ENCODE peak calls at places on chromosomes 5 and 9, in nine cellular contexts. One of them, this sample, is unnamed.

GRCh38 chr5:181203093-181203711 is 1.8 kb downstream of the TRIM7 start:
- DNase-seq in amygdala: no peak
- DNase-seq in right cardiac atrium: no peak
- DNase-seq in effector CD4-positive, alpha-beta T cell: no peak
- DNase-seq in stimulated activated CD4-positive, alpha-beta T cell treated with anti-CD3 and anti-CD28 coated beads, TNF-alpha, amount 100 ng/mL, for 24 hours: no peak
- DNase-seq in activated naive CD4-positive, alpha-beta T cell treated with anti-CD3 and anti-CD28 coated beads for 36 hours: no peak
- DNase-seq in GM03348: no peak
- DNase-seq in CD4-positive, alpha-beta memory T cell: no peak
- DNase-seq in stimulated activated naive CD4-positive, alpha-beta T cell: no peak
- DNase-seq in this sample: no peak

GRCh38 chr5:132526974-132527564 is 16.3 kb downstream of the IL5 start:
- DNase-seq in amygdala: no peak
- DNase-seq in right cardiac atrium: no peak
- DNase-seq in effector CD4-positive, alpha-beta T cell: no peak
- DNase-seq in stimulated activated CD4-positive, alpha-beta T cell treated with anti-CD3 and anti-CD28 coated beads, TNF-alpha, amount 100 ng/mL, for 24 hours: no peak
- DNase-seq in activated naive CD4-positive, alpha-beta T cell treated with anti-CD3 and anti-CD28 coated beads for 36 hours: no peak
- DNase-seq in GM03348: no peak
- DNase-seq in CD4-positive, alpha-beta memory T cell: no peak
- DNase-seq in stimulated activated naive CD4-positive, alpha-beta T cell: no peak
- DNase-seq in this sample: no peak

GRCh38 chr9:71509054-71509453 is 259.3 kb downstream of the CEMIP2 start:
- DNase-seq in amygdala: no peak
- DNase-seq in right cardiac atrium: no peak
- DNase-seq in effector CD4-positive, alpha-beta T cell: no peak
- DNase-seq in stimulated activated CD4-positive, alpha-beta T cell treated with anti-CD3 and anti-CD28 coated beads, TNF-alpha, amount 100 ng/mL, for 24 hours: no peak
- DNase-seq in activated naive CD4-positive, alpha-beta T cell treated with anti-CD3 and anti-CD28 coated beads for 36 hours: no peak
- DNase-seq in GM03348: no peak
- DNase-seq in CD4-positive, alpha-beta memory T cell: no peak
- DNase-seq in stimulated activated naive CD4-positive, alpha-beta T cell: no peak
- DNase-seq in this sample: peak

GRCh38 chr5:42822558-42822957 is 10.9 kb upstream of the SELENOP start:
- DNase-seq in amygdala: no peak
- DNase-seq in right cardiac atrium: no peak
- DNase-seq in effector CD4-positive, alpha-beta T cell: no peak
- DNase-seq in stimulated activated CD4-positive, alpha-beta T cell treated with anti-CD3 and anti-CD28 coated beads, TNF-alpha, amount 100 ng/mL, for 24 hours: no peak
- DNase-seq in activated naive CD4-positive, alpha-beta T cell treated with anti-CD3 and anti-CD28 coated beads for 36 hours: no peak
- DNase-seq in GM03348: no peak
- DNase-seq in CD4-positive, alpha-beta memory T cell: no peak
- DNase-seq in stimulated activated naive CD4-positive, alpha-beta T cell: no peak
- DNase-seq in this sample: no peak

GRCh38 chr5:78899922-78900362 is 85.2 kb downstream of the ARSB start:
- DNase-seq in amygdala: no peak
- DNase-seq in right cardiac atrium: no peak
- DNase-seq in effector CD4-positive, alpha-beta T cell: no peak
- DNase-seq in stimulated activated CD4-positive, alpha-beta T cell treated with anti-CD3 and anti-CD28 coated beads, TNF-alpha, amount 100 ng/mL, for 24 hours: no peak
- DNase-seq in activated naive CD4-positive, alpha-beta T cell treated with anti-CD3 and anti-CD28 coated beads for 36 hours: peak
- DNase-seq in GM03348: peak
- DNase-seq in CD4-positive, alpha-beta memory T cell: no peak
- DNase-seq in stimulated activated naive CD4-positive, alpha-beta T cell: no peak
- DNase-seq in this sample: peak

GRCh38 chr5:147753783-147754182 is 28.7 kb downstream of the JAKMIP2 start:
- DNase-seq in amygdala: no peak
- DNase-seq in right cardiac atrium: no peak
- DNase-seq in effector CD4-positive, alpha-beta T cell: no peak
- DNase-seq in stimulated activated CD4-positive, alpha-beta T cell treated with anti-CD3 and anti-CD28 coated beads, TNF-alpha, amount 100 ng/mL, for 24 hours: no peak
- DNase-seq in activated naive CD4-positive, alpha-beta T cell treated with anti-CD3 and anti-CD28 coated beads for 36 hours: no peak
- DNase-seq in GM03348: no peak
- DNase-seq in CD4-positive, alpha-beta memory T cell: no peak
- DNase-seq in stimulated activated naive CD4-positive, alpha-beta T cell: no peak
- DNase-seq in this sample: no peak

GRCh38 chr9:136742640-136743391 is at the start of gene LCN10:
- DNase-seq in amygdala: no peak
- DNase-seq in right cardiac atrium: no peak
- DNase-seq in effector CD4-positive, alpha-beta T cell: no peak
- DNase-seq in stimulated activated CD4-positive, alpha-beta T cell treated with anti-CD3 and anti-CD28 coated beads, TNF-alpha, amount 100 ng/mL, for 24 hours: no peak
- DNase-seq in activated naive CD4-positive, alpha-beta T cell treated with anti-CD3 and anti-CD28 coated beads for 36 hours: no peak
- DNase-seq in GM03348: no peak
- DNase-seq in CD4-positive, alpha-beta memory T cell: no peak
- DNase-seq in stimulated activated naive CD4-positive, alpha-beta T cell: no peak
- DNase-seq in this sample: no peak

GRCh38 chr9:134141906-134142305 is 6.0 kb downstream of the WDR5 start:
- DNase-seq in amygdala: no peak
- DNase-seq in right cardiac atrium: no peak
- DNase-seq in effector CD4-positive, alpha-beta T cell: no peak
- DNase-seq in stimulated activated CD4-positive, alpha-beta T cell treated with anti-CD3 and anti-CD28 coated beads, TNF-alpha, amount 100 ng/mL, for 24 hours: no peak
- DNase-seq in activated naive CD4-positive, alpha-beta T cell treated with anti-CD3 and anti-CD28 coated beads for 36 hours: no peak
- DNase-seq in GM03348: no peak
- DNase-seq in CD4-positive, alpha-beta memory T cell: no peak
- DNase-seq in stimulated activated naive CD4-positive, alpha-beta T cell: no peak
- DNase-seq in this sample: no peak

GRCh38 chr5:145124806-145125205 is 710.3 kb downstream of the PRELID2 start:
- DNase-seq in amygdala: no peak
- DNase-seq in right cardiac atrium: no peak
- DNase-seq in effector CD4-positive, alpha-beta T cell: no peak
- DNase-seq in stimulated activated CD4-positive, alpha-beta T cell treated with anti-CD3 and anti-CD28 coated beads, TNF-alpha, amount 100 ng/mL, for 24 hours: no peak
- DNase-seq in activated naive CD4-positive, alpha-beta T cell treated with anti-CD3 and anti-CD28 coated beads for 36 hours: no peak
- DNase-seq in GM03348: no peak
- DNase-seq in CD4-positive, alpha-beta memory T cell: no peak
- DNase-seq in stimulated activated naive CD4-positive, alpha-beta T cell: no peak
- DNase-seq in this sample: no peak

GRCh38 chr5:17277907-17278306 is 60.5 kb downstream of the BASP1 start:
- DNase-seq in amygdala: no peak
- DNase-seq in right cardiac atrium: no peak
- DNase-seq in effector CD4-positive, alpha-beta T cell: no peak
- DNase-seq in stimulated activated CD4-positive, alpha-beta T cell treated with anti-CD3 and anti-CD28 coated beads, TNF-alpha, amount 100 ng/mL, for 24 hours: no peak
- DNase-seq in activated naive CD4-positive, alpha-beta T cell treated with anti-CD3 and anti-CD28 coated beads for 36 hours: no peak
- DNase-seq in GM03348: no peak
- DNase-seq in CD4-positive, alpha-beta memory T cell: no peak
- DNase-seq in stimulated activated naive CD4-positive, alpha-beta T cell: no peak
- DNase-seq in this sample: no peak

GRCh38 chr5:170860818-170861217 is 1.0 kb upstream of the RANBP17 start:
- DNase-seq in amygdala: no peak
- DNase-seq in right cardiac atrium: no peak
- DNase-seq in effector CD4-positive, alpha-beta T cell: no peak
- DNase-seq in stimulated activated CD4-positive, alpha-beta T cell treated with anti-CD3 and anti-CD28 coated beads, TNF-alpha, amount 100 ng/mL, for 24 hours: no peak
- DNase-seq in activated naive CD4-positive, alpha-beta T cell treated with anti-CD3 and anti-CD28 coated beads for 36 hours: no peak
- DNase-seq in GM03348: no peak
- DNase-seq in CD4-positive, alpha-beta memory T cell: no peak
- DNase-seq in stimulated activated naive CD4-positive, alpha-beta T cell: no peak
- DNase-seq in this sample: no peak

GRCh38 chr9:133403766-133404439 is 13.9 kb downstream of the REXO4 start:
- DNase-seq in amygdala: no peak
- DNase-seq in right cardiac atrium: no peak
- DNase-seq in effector CD4-positive, alpha-beta T cell: peak
- DNase-seq in stimulated activated CD4-positive, alpha-beta T cell treated with anti-CD3 and anti-CD28 coated beads, TNF-alpha, amount 100 ng/mL, for 24 hours: peak
- DNase-seq in activated naive CD4-positive, alpha-beta T cell treated with anti-CD3 and anti-CD28 coated beads for 36 hours: peak
- DNase-seq in GM03348: peak
- DNase-seq in CD4-positive, alpha-beta memory T cell: peak
- DNase-seq in stimulated activated naive CD4-positive, alpha-beta T cell: peak
- DNase-seq in this sample: no peak

GRCh38 chr5:150464554-150465012 is 15.0 kb upstream of the RPS14 start:
- DNase-seq in amygdala: no peak
- DNase-seq in right cardiac atrium: no peak
- DNase-seq in effector CD4-positive, alpha-beta T cell: no peak
- DNase-seq in stimulated activated CD4-positive, alpha-beta T cell treated with anti-CD3 and anti-CD28 coated beads, TNF-alpha, amount 100 ng/mL, for 24 hours: no peak
- DNase-seq in activated naive CD4-positive, alpha-beta T cell treated with anti-CD3 and anti-CD28 coated beads for 36 hours: no peak
- DNase-seq in GM03348: peak
- DNase-seq in CD4-positive, alpha-beta memory T cell: no peak
- DNase-seq in stimulated activated naive CD4-positive, alpha-beta T cell: no peak
- DNase-seq in this sample: no peak

GRCh38 chr9:98117984-98118639 is 910 bp downstream of the TRIM14 start:
- DNase-seq in amygdala: no peak
- DNase-seq in right cardiac atrium: no peak
- DNase-seq in effector CD4-positive, alpha-beta T cell: peak
- DNase-seq in stimulated activated CD4-positive, alpha-beta T cell treated with anti-CD3 and anti-CD28 coated beads, TNF-alpha, amount 100 ng/mL, for 24 hours: no peak
- DNase-seq in activated naive CD4-positive, alpha-beta T cell treated with anti-CD3 and anti-CD28 coated beads for 36 hours: peak
- DNase-seq in GM03348: peak
- DNase-seq in CD4-positive, alpha-beta memory T cell: peak
- DNase-seq in stimulated activated naive CD4-positive, alpha-beta T cell: no peak
- DNase-seq in this sample: no peak

GRCh38 chr9:122125891-122126331 is 32.8 kb upstream of the TTLL11 start:
- DNase-seq in amygdala: no peak
- DNase-seq in right cardiac atrium: no peak
- DNase-seq in effector CD4-positive, alpha-beta T cell: no peak
- DNase-seq in stimulated activated CD4-positive, alpha-beta T cell treated with anti-CD3 and anti-CD28 coated beads, TNF-alpha, amount 100 ng/mL, for 24 hours: no peak
- DNase-seq in activated naive CD4-positive, alpha-beta T cell treated with anti-CD3 and anti-CD28 coated beads for 36 hours: no peak
- DNase-seq in GM03348: peak
- DNase-seq in CD4-positive, alpha-beta memory T cell: no peak
- DNase-seq in stimulated activated naive CD4-positive, alpha-beta T cell: no peak
- DNase-seq in this sample: no peak

GRCh38 chr5:154273028-154273617 is 82.6 kb downstream of the GALNT10 start:
- DNase-seq in amygdala: peak
- DNase-seq in right cardiac atrium: peak
- DNase-seq in effector CD4-positive, alpha-beta T cell: no peak
- DNase-seq in stimulated activated CD4-positive, alpha-beta T cell treated with anti-CD3 and anti-CD28 coated beads, TNF-alpha, amount 100 ng/mL, for 24 hours: no peak
- DNase-seq in activated naive CD4-positive, alpha-beta T cell treated with anti-CD3 and anti-CD28 coated beads for 36 hours: no peak
- DNase-seq in GM03348: peak
- DNase-seq in CD4-positive, alpha-beta memory T cell: peak
- DNase-seq in stimulated activated naive CD4-positive, alpha-beta T cell: no peak
- DNase-seq in this sample: peak

GRCh38 chr9:111961575-111961974 is 65.0 kb downstream of the UGCG start:
- DNase-seq in amygdala: no peak
- DNase-seq in right cardiac atrium: no peak
- DNase-seq in effector CD4-positive, alpha-beta T cell: no peak
- DNase-seq in stimulated activated CD4-positive, alpha-beta T cell treated with anti-CD3 and anti-CD28 coated beads, TNF-alpha, amount 100 ng/mL, for 24 hours: no peak
- DNase-seq in activated naive CD4-positive, alpha-beta T cell treated with anti-CD3 and anti-CD28 coated beads for 36 hours: no peak
- DNase-seq in GM03348: no peak
- DNase-seq in CD4-positive, alpha-beta memory T cell: no peak
- DNase-seq in stimulated activated naive CD4-positive, alpha-beta T cell: no peak
- DNase-seq in this sample: no peak

GRCh38 chr9:81396528-81396927 is 292.8 kb downstream of the TLE1 start:
- DNase-seq in amygdala: no peak
- DNase-seq in right cardiac atrium: no peak
- DNase-seq in effector CD4-positive, alpha-beta T cell: no peak
- DNase-seq in stimulated activated CD4-positive, alpha-beta T cell treated with anti-CD3 and anti-CD28 coated beads, TNF-alpha, amount 100 ng/mL, for 24 hours: no peak
- DNase-seq in activated naive CD4-positive, alpha-beta T cell treated with anti-CD3 and anti-CD28 coated beads for 36 hours: no peak
- DNase-seq in GM03348: no peak
- DNase-seq in CD4-positive, alpha-beta memory T cell: no peak
- DNase-seq in stimulated activated naive CD4-positive, alpha-beta T cell: no peak
- DNase-seq in this sample: no peak

GRCh38 chr5:73218552-73219171 is 45.7 kb downstream of the TMEM174 start:
- DNase-seq in amygdala: no peak
- DNase-seq in right cardiac atrium: no peak
- DNase-seq in effector CD4-positive, alpha-beta T cell: no peak
- DNase-seq in stimulated activated CD4-positive, alpha-beta T cell treated with anti-CD3 and anti-CD28 coated beads, TNF-alpha, amount 100 ng/mL, for 24 hours: no peak
- DNase-seq in activated naive CD4-positive, alpha-beta T cell treated with anti-CD3 and anti-CD28 coated beads for 36 hours: no peak
- DNase-seq in GM03348: peak
- DNase-seq in CD4-positive, alpha-beta memory T cell: no peak
- DNase-seq in stimulated activated naive CD4-positive, alpha-beta T cell: no peak
- DNase-seq in this sample: no peak

GRCh38 chr5:143165049-143165448 is 238.4 kb downstream of the NR3C1 start:
- DNase-seq in amygdala: no peak
- DNase-seq in right cardiac atrium: no peak
- DNase-seq in effector CD4-positive, alpha-beta T cell: no peak
- DNase-seq in stimulated activated CD4-positive, alpha-beta T cell treated with anti-CD3 and anti-CD28 coated beads, TNF-alpha, amount 100 ng/mL, for 24 hours: no peak
- DNase-seq in activated naive CD4-positive, alpha-beta T cell treated with anti-CD3 and anti-CD28 coated beads for 36 hours: no peak
- DNase-seq in GM03348: no peak
- DNase-seq in CD4-positive, alpha-beta memory T cell: no peak
- DNase-seq in stimulated activated naive CD4-positive, alpha-beta T cell: no peak
- DNase-seq in this sample: no peak

GRCh38 chr5:168291961-168292782 is 727 bp downstream of the WWC1 start:
- DNase-seq in amygdala: no peak
- DNase-seq in right cardiac atrium: no peak
- DNase-seq in effector CD4-positive, alpha-beta T cell: no peak
- DNase-seq in stimulated activated CD4-positive, alpha-beta T cell treated with anti-CD3 and anti-CD28 coated beads, TNF-alpha, amount 100 ng/mL, for 24 hours: no peak
- DNase-seq in activated naive CD4-positive, alpha-beta T cell treated with anti-CD3 and anti-CD28 coated beads for 36 hours: no peak
- DNase-seq in GM03348: peak
- DNase-seq in CD4-positive, alpha-beta memory T cell: no peak
- DNase-seq in stimulated activated naive CD4-positive, alpha-beta T cell: no peak
- DNase-seq in this sample: peak

GRCh38 chr9:124457887-124458431 is 7.7 kb downstream of the ADGRD2 start:
- DNase-seq in amygdala: no peak
- DNase-seq in right cardiac atrium: no peak
- DNase-seq in effector CD4-positive, alpha-beta T cell: no peak
- DNase-seq in stimulated activated CD4-positive, alpha-beta T cell treated with anti-CD3 and anti-CD28 coated beads, TNF-alpha, amount 100 ng/mL, for 24 hours: no peak
- DNase-seq in activated naive CD4-positive, alpha-beta T cell treated with anti-CD3 and anti-CD28 coated beads for 36 hours: no peak
- DNase-seq in GM03348: no peak
- DNase-seq in CD4-positive, alpha-beta memory T cell: no peak
- DNase-seq in stimulated activated naive CD4-positive, alpha-beta T cell: no peak
- DNase-seq in this sample: no peak

GRCh38 chr9:81693639-81694378 is 4.5 kb upstream of the TLE1 start:
- DNase-seq in amygdala: no peak
- DNase-seq in right cardiac atrium: no peak
- DNase-seq in effector CD4-positive, alpha-beta T cell: no peak
- DNase-seq in stimulated activated CD4-positive, alpha-beta T cell treated with anti-CD3 and anti-CD28 coated beads, TNF-alpha, amount 100 ng/mL, for 24 hours: no peak
- DNase-seq in activated naive CD4-positive, alpha-beta T cell treated with anti-CD3 and anti-CD28 coated beads for 36 hours: no peak
- DNase-seq in GM03348: peak
- DNase-seq in CD4-positive, alpha-beta memory T cell: no peak
- DNase-seq in stimulated activated naive CD4-positive, alpha-beta T cell: no peak
- DNase-seq in this sample: no peak

GRCh38 chr5:71932649-71933338 is 174.5 kb upstream of the MAP1B start:
- DNase-seq in amygdala: peak
- DNase-seq in right cardiac atrium: peak
- DNase-seq in effector CD4-positive, alpha-beta T cell: no peak
- DNase-seq in stimulated activated CD4-positive, alpha-beta T cell treated with anti-CD3 and anti-CD28 coated beads, TNF-alpha, amount 100 ng/mL, for 24 hours: no peak
- DNase-seq in activated naive CD4-positive, alpha-beta T cell treated with anti-CD3 and anti-CD28 coated beads for 36 hours: no peak
- DNase-seq in GM03348: peak
- DNase-seq in CD4-positive, alpha-beta memory T cell: no peak
- DNase-seq in stimulated activated naive CD4-positive, alpha-beta T cell: no peak
- DNase-seq in this sample: no peak

GRCh38 chr5:10400834-10401233 is 40.8 kb upstream of the ROPN1L start:
- DNase-seq in amygdala: no peak
- DNase-seq in right cardiac atrium: no peak
- DNase-seq in effector CD4-positive, alpha-beta T cell: no peak
- DNase-seq in stimulated activated CD4-positive, alpha-beta T cell treated with anti-CD3 and anti-CD28 coated beads, TNF-alpha, amount 100 ng/mL, for 24 hours: no peak
- DNase-seq in activated naive CD4-positive, alpha-beta T cell treated with anti-CD3 and anti-CD28 coated beads for 36 hours: no peak
- DNase-seq in GM03348: peak
- DNase-seq in CD4-positive, alpha-beta memory T cell: no peak
- DNase-seq in stimulated activated naive CD4-positive, alpha-beta T cell: no peak
- DNase-seq in this sample: no peak

GRCh38 chr9:91006046-91006445 is 204.4 kb downstream of the SYK start:
- DNase-seq in amygdala: no peak
- DNase-seq in right cardiac atrium: no peak
- DNase-seq in effector CD4-positive, alpha-beta T cell: no peak
- DNase-seq in stimulated activated CD4-positive, alpha-beta T cell treated with anti-CD3 and anti-CD28 coated beads, TNF-alpha, amount 100 ng/mL, for 24 hours: no peak
- DNase-seq in activated naive CD4-positive, alpha-beta T cell treated with anti-CD3 and anti-CD28 coated beads for 36 hours: no peak
- DNase-seq in GM03348: no peak
- DNase-seq in CD4-positive, alpha-beta memory T cell: no peak
- DNase-seq in stimulated activated naive CD4-positive, alpha-beta T cell: no peak
- DNase-seq in this sample: no peak

GRCh38 chr5:53099546-53099945 is 10.0 kb downstream of the MOCS2 start:
- DNase-seq in amygdala: no peak
- DNase-seq in right cardiac atrium: no peak
- DNase-seq in effector CD4-positive, alpha-beta T cell: no peak
- DNase-seq in stimulated activated CD4-positive, alpha-beta T cell treated with anti-CD3 and anti-CD28 coated beads, TNF-alpha, amount 100 ng/mL, for 24 hours: no peak
- DNase-seq in activated naive CD4-positive, alpha-beta T cell treated with anti-CD3 and anti-CD28 coated beads for 36 hours: no peak
- DNase-seq in GM03348: no peak
- DNase-seq in CD4-positive, alpha-beta memory T cell: no peak
- DNase-seq in stimulated activated naive CD4-positive, alpha-beta T cell: no peak
- DNase-seq in this sample: no peak

GRCh38 chr9:84072621-84073180 is 92.1 kb downstream of the RMI1 start:
- DNase-seq in amygdala: no peak
- DNase-seq in right cardiac atrium: no peak
- DNase-seq in effector CD4-positive, alpha-beta T cell: no peak
- DNase-seq in stimulated activated CD4-positive, alpha-beta T cell treated with anti-CD3 and anti-CD28 coated beads, TNF-alpha, amount 100 ng/mL, for 24 hours: no peak
- DNase-seq in activated naive CD4-positive, alpha-beta T cell treated with anti-CD3 and anti-CD28 coated beads for 36 hours: no peak
- DNase-seq in GM03348: no peak
- DNase-seq in CD4-positive, alpha-beta memory T cell: no peak
- DNase-seq in stimulated activated naive CD4-positive, alpha-beta T cell: no peak
- DNase-seq in this sample: no peak

GRCh38 chr5:52457808-52458207 is 329.9 kb upstream of the ITGA1 start:
- DNase-seq in amygdala: no peak
- DNase-seq in right cardiac atrium: no peak
- DNase-seq in effector CD4-positive, alpha-beta T cell: no peak
- DNase-seq in stimulated activated CD4-positive, alpha-beta T cell treated with anti-CD3 and anti-CD28 coated beads, TNF-alpha, amount 100 ng/mL, for 24 hours: no peak
- DNase-seq in activated naive CD4-positive, alpha-beta T cell treated with anti-CD3 and anti-CD28 coated beads for 36 hours: no peak
- DNase-seq in GM03348: no peak
- DNase-seq in CD4-positive, alpha-beta memory T cell: no peak
- DNase-seq in stimulated activated naive CD4-positive, alpha-beta T cell: no peak
- DNase-seq in this sample: no peak

GRCh38 chr5:59275537-59276276 is 617.8 kb downstream of the PDE4D start:
- DNase-seq in amygdala: no peak
- DNase-seq in right cardiac atrium: peak
- DNase-seq in effector CD4-positive, alpha-beta T cell: no peak
- DNase-seq in stimulated activated CD4-positive, alpha-beta T cell treated with anti-CD3 and anti-CD28 coated beads, TNF-alpha, amount 100 ng/mL, for 24 hours: no peak
- DNase-seq in activated naive CD4-positive, alpha-beta T cell treated with anti-CD3 and anti-CD28 coated beads for 36 hours: no peak
- DNase-seq in GM03348: peak
- DNase-seq in CD4-positive, alpha-beta memory T cell: no peak
- DNase-seq in stimulated activated naive CD4-positive, alpha-beta T cell: no peak
- DNase-seq in this sample: no peak

GRCh38 chr5:88389248-88390006 is 120.8 kb upstream of the TMEM161B start:
- DNase-seq in amygdala: no peak
- DNase-seq in right cardiac atrium: no peak
- DNase-seq in effector CD4-positive, alpha-beta T cell: no peak
- DNase-seq in stimulated activated CD4-positive, alpha-beta T cell treated with anti-CD3 and anti-CD28 coated beads, TNF-alpha, amount 100 ng/mL, for 24 hours: no peak
- DNase-seq in activated naive CD4-positive, alpha-beta T cell treated with anti-CD3 and anti-CD28 coated beads for 36 hours: no peak
- DNase-seq in GM03348: no peak
- DNase-seq in CD4-positive, alpha-beta memory T cell: no peak
- DNase-seq in stimulated activated naive CD4-positive, alpha-beta T cell: no peak
- DNase-seq in this sample: no peak

This sample was measured in MM.1S.